ENCODE peak calls at places on chromosomes 1 and 21, in six cellular contexts. Q is H9, B is mesenchymal stem cell, I is IMR-90, F is H1, C is trophoblast cell. H is an unnamed sample.

GRCh38 chr1:59150537-59151386 is 146.1 kb upstream of the FGGY start:
- DNase-seq in B (peak; percentile 100), F (no peak), Q (no peak), I (peak; percentile 100), C (peak; percentile 95), H (no peak)

GRCh38 chr21:43289966-43290365 is 121.2 kb downstream of the CRYAA start:
- DNase-seq in C (no peak), Q (no peak), F (no peak), B (no peak), I (no peak), H (no peak)

GRCh38 chr1:231841616-231842344 is 215.2 kb downstream of the DISC1 start:
- DNase-seq in B (peak; percentile 62), C (peak; percentile 49), Q (no peak), I (peak; percentile 41), F (no peak), H (no peak)

GRCh38 chr1:31714442-31715096 is 10.8 kb upstream of the COL16A1 start:
- DNase-seq in C (peak; percentile 57), Q (peak; percentile 84), B (peak; percentile 93), F (no peak), I (peak; percentile 49), H (peak; percentile 61)

GRCh38 chr1:9687876-9688582 is 36.5 kb downstream of the PIK3CD start:
- DNase-seq in F (no peak), Q (peak; percentile 52), B (peak; percentile 55), C (no peak), I (peak; percentile 21), H (peak; percentile 29)

GRCh38 chr1:12249181-12249580 is 19.4 kb downstream of the VPS13D start:
- DNase-seq in C (no peak), Q (no peak), B (no peak), I (peak; percentile 58), F (peak; percentile 19), H (no peak)

GRCh38 chr1:19938502-19938901 is 15.1 kb upstream of the PLA2G2E start:
- DNase-seq in C (no peak), Q (no peak), I (no peak), F (no peak), B (no peak), H (no peak)

GRCh38 chr1:234610061-234610581 is at the start of gene IRF2BP2:
- DNase-seq in F (no peak), Q (peak; percentile 80), I (peak; percentile 80), B (peak; percentile 84), C (peak; percentile 62), H (peak; percentile 83)

GRCh38 chr1:39574646-39575045 is 1.9 kb downstream of the PABPC4 start:
- DNase-seq in Q (no peak), B (no peak), I (peak; percentile 35), C (no peak), F (no peak), H (no peak)

GRCh38 chr1:59593798-59594790 is 220.7 kb upstream of the HOOK1 start:
- DNase-seq in C (no peak), I (no peak), F (no peak), Q (no peak), B (no peak), H (no peak)

GRCh38 chr21:25385912-25386474 is 221.3 kb downstream of the MRPL39 start:
- DNase-seq in F (no peak), C (peak; percentile 44), Q (peak; percentile 46), I (peak; percentile 77), B (peak; percentile 45), H (peak; percentile 58)

GRCh38 chr1:219109424-219110018 is 64.2 kb upstream of the LYPLAL1 start:
- DNase-seq in F (no peak), C (no peak), B (no peak), Q (no peak), I (no peak), H (no peak)

GRCh38 chr1:175278236-175278635 is 85.7 kb upstream of the KIAA0040 start:
- DNase-seq in C (no peak), Q (no peak), I (no peak), F (no peak), B (no peak), H (no peak)

GRCh38 chr1:57258616-57259330 is 165.1 kb downstream of the DAB1 start:
- DNase-seq in Q (no peak), B (no peak), I (no peak), C (no peak), F (no peak), H (no peak)

GRCh38 chr1:9798236-9799130 is 25.3 kb downstream of the CLSTN1 start:
- DNase-seq in B (peak; percentile 78), F (no peak), Q (no peak), I (peak; percentile 18), C (peak; percentile 37), H (no peak)

GRCh38 chr1:25609921-25610320 is 6.7 kb upstream of the MAN1C1 start:
- DNase-seq in F (no peak), I (peak; percentile 61), B (peak; percentile 72), Q (peak; percentile 48), C (no peak), H (no peak)

GRCh38 chr1:19504796-19505693 is 19.7 kb upstream of the CAPZB start:
- DNase-seq in Q (no peak), F (no peak), I (peak; percentile 95), C (no peak), B (peak; percentile 89), H (no peak)

GRCh38 chr1:30378991-30379581 is 344.3 kb downstream of the MATN1 start:
- DNase-seq in I (peak; percentile 69), Q (no peak), F (no peak), B (peak; percentile 1), C (no peak), H (no peak)

GRCh38 chr1:23470282-23471070 is 13.5 kb downstream of the ASAP3 start:
- DNase-seq in I (peak; percentile 49), Q (no peak), B (peak; percentile 44), C (no peak), F (no peak), H (no peak)

GRCh38 chr21:34762761-34763160 is 94.0 kb downstream of the CLIC6 start:
- DNase-seq in B (peak; percentile 48), I (peak; percentile 81), Q (no peak), F (no peak), C (no peak), H (no peak)

GRCh38 chr1:234545512-234546386 is 64.2 kb downstream of the IRF2BP2 start:
- DNase-seq in B (peak; percentile 30), I (peak; percentile 44), Q (peak; percentile 21), F (no peak), C (peak; percentile 66), H (no peak)

GRCh38 chr1:114345930-114346479 is 165.0 kb downstream of the TRIM33 start:
- DNase-seq in I (no peak), F (no peak), Q (peak; percentile 77), C (no peak), B (no peak), H (no peak)

GRCh38 chr1:55317263-55317662 is 102.1 kb upstream of the USP24 start:
- DNase-seq in B (no peak), F (no peak), Q (no peak), I (no peak), C (no peak), H (no peak)

GRCh38 chr1:55313903-55314302 is 98.7 kb upstream of the USP24 start:
- DNase-seq in Q (no peak), B (no peak), I (peak; percentile 38), C (no peak), F (no peak), H (no peak)

GRCh38 chr1:55315552-55315951 is 100.4 kb upstream of the USP24 start:
- DNase-seq in C (no peak), Q (no peak), I (no peak), B (no peak), F (no peak), H (no peak)

GRCh38 chr1:55316494-55316893 is 101.3 kb upstream of the USP24 start:
- DNase-seq in F (no peak), C (no peak), B (no peak), Q (no peak), I (no peak), H (no peak)

GRCh38 chr1:55314740-55315139 is 99.6 kb upstream of the USP24 start:
- DNase-seq in C (no peak), I (no peak), B (no peak), F (no peak), Q (no peak), H (no peak)
- H3K14ac ChIP-seq in C (no peak overlapping the region), I (no peak overlapping the region), B (no peak overlapping the region), F (no peak overlapping the region), Q (no peak overlapping the region), H (no peak overlapping the region)

DNA sequence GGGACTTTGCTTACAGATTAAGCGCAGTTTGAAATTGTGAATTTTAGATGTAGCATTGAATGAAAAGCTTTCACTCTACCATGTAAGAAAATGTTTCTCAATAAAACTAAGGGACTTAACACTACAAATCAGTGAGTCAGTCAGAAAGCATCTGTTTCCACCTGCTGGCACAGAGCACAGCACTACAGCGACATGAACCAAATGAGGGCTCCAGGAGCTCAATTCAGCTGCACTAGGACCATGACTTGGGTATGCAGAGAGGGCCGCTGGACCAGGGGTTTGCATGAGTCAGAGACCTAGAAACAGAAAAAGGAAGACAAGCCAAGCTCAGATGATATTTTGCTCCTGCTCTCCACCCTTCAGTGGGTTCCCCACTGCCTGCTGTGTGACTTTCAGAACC is 5.2 kb downstream of the SUSD4 start:
- DNase-seq in C (peak; percentile 75), B (no peak), I (no peak), Q (no peak), F (no peak), H (no peak)
- H3K14ac ChIP-seq in C (no peak overlapping the region), B (no peak overlapping the region), I (no peak overlapping the region), Q (no peak overlapping the region), F (no peak overlapping the region), H (no peak overlapping the region)

GRCh38 chr1:203185585-203185984 is 919 bp downstream of the CHI3L1 start:
- DNase-seq in C (no peak), B (no peak), F (no peak), I (no peak), Q (no peak), H (no peak)

GRCh38 chr1:203184467-203184866 is 2.0 kb downstream of the CHI3L1 start:
- DNase-seq in F (no peak), B (no peak), C (no peak), Q (no peak), I (no peak), H (no peak)

GRCh38 chr1:203186091-203186445 is 436 bp downstream of the CHI3L1 start:
- DNase-seq in C (no peak), I (no peak), B (no peak), F (no peak), Q (no peak), H (no peak)

GRCh38 chr1:203183828-203184227 is 2.7 kb downstream of the CHI3L1 start:
- DNase-seq in C (no peak), I (no peak), Q (no peak), B (no peak), F (no peak), H (no peak)

GRCh38 chr1:203185061-203185461 is 1.4 kb downstream of the CHI3L1 start:
- DNase-seq in Q (no peak), I (no peak), F (no peak), C (no peak), B (no peak), H (no peak)
- H3K14ac ChIP-seq in Q (no peak overlapping the region), I (no peak overlapping the region), F (no peak overlapping the region), C (no peak overlapping the region), B (no peak overlapping the region), H (no peak overlapping the region)

DNA sequence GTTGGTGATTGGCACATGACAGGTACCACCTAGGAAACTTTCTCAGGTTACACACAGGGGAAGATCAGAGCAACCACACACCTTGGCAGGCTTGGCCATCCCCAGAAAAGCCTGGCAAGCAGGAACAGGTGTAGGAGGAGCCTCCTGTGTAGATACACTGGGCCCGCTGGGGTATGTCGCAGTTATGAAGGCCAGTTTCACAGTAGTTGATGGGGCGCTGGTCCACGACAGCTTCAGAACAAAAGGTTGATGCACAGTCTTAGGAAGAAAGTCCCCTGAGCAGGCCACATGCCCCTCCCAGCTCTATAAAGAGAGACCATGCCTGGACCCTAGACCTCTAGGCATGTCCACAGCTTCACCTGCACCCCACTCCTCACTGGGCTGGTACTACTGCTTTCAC is 51.6 kb downstream of the NID1 start:
- DNase-seq in B (no peak), F (no peak), C (no peak), Q (no peak), I (no peak), H (no peak)
- H3K14ac ChIP-seq in B (no peak overlapping the region), F (no peak overlapping the region), C (no peak overlapping the region), Q (no peak overlapping the region), I (no peak overlapping the region), H (no peak overlapping the region)

H was measured in neuronal stem cell.